ENCODE peak calls at places on chromosomes 13 and 19, in seven cellular contexts. C is effector memory CD4-positive, alpha-beta T cell; J is B cell; S is germinal center; E is NCI-H774; R is iris pigment epithelial cell; U is AG04450. W is an unnamed sample.

GRCh38 chr13:40762849-40763248 is 8.1 kb downstream of the MRPS31 start:
- DNase-seq in C (no peak), J (no peak), S (no peak), E (no peak), R (no peak), U (no peak), W (no peak)

GRCh38 chr19:5851302-5851701 is at the start of gene FUT3:
- DNase-seq in C (no peak), J (no peak), S (no peak), E (no peak), R (no peak), U (no peak), W (no peak)

GRCh38 chr19:14476663-14477401 is 1.7 kb upstream of the PTGER1 start:
- DNase-seq in C (peak; percentile 37), J (peak; percentile 17), S (no peak), E (no peak), R (peak; percentile 95), U (peak; percentile 41), W (peak; percentile 80)

GRCh38 chr13:110961959-110962358 is 47.1 kb upstream of the ANKRD10 start:
- DNase-seq in C (no peak), J (no peak), S (no peak), E (no peak), R (no peak), U (no peak), W (no peak)

GRCh38 chr19:6062274-6062673 is 48.0 kb downstream of the RFX2 start:
- DNase-seq in C (peak; percentile 61), J (no peak), S (no peak), E (no peak), R (peak; percentile 57), U (no peak), W (no peak)

GRCh38 chr13:46489586-46490023 is 63.4 kb upstream of the LRCH1 start:
- DNase-seq in C (no peak), J (no peak), S (no peak), E (no peak), R (peak; percentile 60), U (peak; percentile 7), W (no peak)

GRCh38 chr19:14147797-14148605 is 11.6 kb upstream of the ASF1B start:
- DNase-seq in C (no peak), J (peak; percentile 60), S (peak; percentile 45), E (peak; percentile 1), R (peak; percentile 58), U (peak; percentile 15), W (no peak)

GRCh38 chr13:110799246-110800236 is 86.0 kb downstream of the ING1 start:
- DNase-seq in C (no peak), J (no peak), S (no peak), E (no peak), R (peak; percentile 66), U (peak; percentile 86), W (no peak)

GRCh38 chr13:98300956-98301641 is 124.0 kb upstream of the RNF113B start:
- DNase-seq in C (no peak), J (no peak), S (no peak), E (no peak), R (peak; percentile 54), U (peak; percentile 52), W (no peak)

GRCh38 chr13:108176685-108177274 is 38.6 kb downstream of the LIG4 start:
- DNase-seq in C (peak; percentile 15), J (peak; percentile 77), S (peak; percentile 44), E (no peak), R (peak; percentile 45), U (no peak), W (peak; percentile 29)

GRCh38 chr19:39474139-39474620 is 6.5 kb upstream of the TIMM50 start:
- DNase-seq in C (peak; percentile 37), J (peak; percentile 81), S (peak; percentile 64), E (peak; percentile 7), R (peak; percentile 17), U (no peak), W (peak; percentile 46)

GRCh38 chr13:99258946-99259345 is 767 bp upstream of the GPR18 start:
- DNase-seq in C (no peak), J (peak; percentile 78), S (peak; percentile 79), E (no peak), R (no peak), U (no peak), W (no peak)

GRCh38 chr19:2627319-2627829 is 75.1 kb downstream of the GNG7 start:
- DNase-seq in C (no peak), J (peak; percentile 84), S (peak; percentile 78), E (no peak), R (peak; percentile 99), U (peak; percentile 90), W (no peak)

GRCh38 chr13:24684600-24684998 is 4.4 kb downstream of the ATP12A start:
- DNase-seq in C (no peak), J (no peak), S (no peak), E (no peak), R (no peak), U (no peak), W (no peak)

GRCh38 chr13:106112191-106112590 is 423.3 kb downstream of the EFNB2 start:
- DNase-seq in C (no peak), J (no peak), S (no peak), E (no peak), R (no peak), U (no peak), W (no peak)

GRCh38 chr13:94968040-94968756 is 255.9 kb upstream of the SOX21 start:
- DNase-seq in C (no peak), J (no peak), S (no peak), E (no peak), R (no peak), U (no peak), W (no peak)

W was measured in central memory CD8-positive, alpha-beta T cell.